ENCODE peak calls at places on chromosomes 6 and 20, in five cellular contexts. F, E, J, N and Z are unnamed samples.

GRCh38 chr20:25058051-25058796 is at the start of gene ACSS1:
- DNase-seq in E (peak), F (no peak), J (peak), N (peak), Z (peak)

GRCh38 chr6:130457605-130458004 is 91.8 kb downstream of the TMEM200A start:
- DNase-seq in J (no peak), E (peak), N (peak), F (no peak), Z (no peak)

GRCh38 chr6:131281471-131282270 is 146.4 kb downstream of the AKAP7 start:
- DNase-seq in J (peak), N (peak), E (peak), F (no peak), Z (no peak)

GRCh38 chr20:41316602-41317535 is 662 bp downstream of the ZHX3 start:
- DNase-seq in N (peak), J (peak), F (no peak), E (peak), Z (peak)

GRCh38 chr20:22343612-22344011 is 240.8 kb downstream of the FOXA2 start:
- DNase-seq in F (no peak), J (no peak), E (no peak), N (no peak), Z (no peak)

GRCh38 chr6:113858067-113858604 is 991 bp downstream of the MARCKS start:
- DNase-seq in E (peak), F (no peak), J (peak), N (peak), Z (peak)

GRCh38 chr20:57629976-57630525 is 9.8 kb upstream of the ZBP1 start:
- DNase-seq in J (no peak), N (no peak), E (no peak), F (no peak), Z (no peak)

GRCh38 chr6:72132851-72133250 is 246.5 kb downstream of the RIMS1 start:
- DNase-seq in J (no peak), N (no peak), F (no peak), E (no peak), Z (peak)

GRCh38 chr20:38812915-38813573 is 7.5 kb downstream of the PPP1R16B start:
- DNase-seq in J (no peak), E (no peak), F (no peak), N (no peak), Z (no peak)

DNA sequence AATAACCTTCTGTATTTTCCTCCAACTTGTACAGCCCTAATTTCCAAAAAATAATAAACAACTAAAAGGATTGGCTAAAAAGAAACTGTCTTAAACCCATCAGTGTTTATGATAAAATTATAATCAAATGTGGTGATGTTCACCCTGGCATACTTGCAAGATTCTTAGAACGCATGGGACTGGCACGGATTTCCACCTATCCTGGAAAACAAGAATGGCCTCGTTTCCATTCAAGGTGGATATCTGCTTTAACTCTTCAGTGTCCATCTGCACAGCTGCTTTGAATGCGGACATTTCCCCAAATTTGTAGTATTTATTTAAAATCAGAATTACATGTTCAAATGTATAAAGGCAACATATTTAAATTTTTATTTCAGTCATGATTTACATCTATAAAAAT is 4.2 kb downstream of the CNR1 start:
- DNase-seq in F (no peak), J (no peak), E (no peak), N (no peak), Z (no peak)
- H2AFZ ChIP-seq in F (no peak), J (no peak), E (no peak), N (no peak), Z (no peak)

DNA sequence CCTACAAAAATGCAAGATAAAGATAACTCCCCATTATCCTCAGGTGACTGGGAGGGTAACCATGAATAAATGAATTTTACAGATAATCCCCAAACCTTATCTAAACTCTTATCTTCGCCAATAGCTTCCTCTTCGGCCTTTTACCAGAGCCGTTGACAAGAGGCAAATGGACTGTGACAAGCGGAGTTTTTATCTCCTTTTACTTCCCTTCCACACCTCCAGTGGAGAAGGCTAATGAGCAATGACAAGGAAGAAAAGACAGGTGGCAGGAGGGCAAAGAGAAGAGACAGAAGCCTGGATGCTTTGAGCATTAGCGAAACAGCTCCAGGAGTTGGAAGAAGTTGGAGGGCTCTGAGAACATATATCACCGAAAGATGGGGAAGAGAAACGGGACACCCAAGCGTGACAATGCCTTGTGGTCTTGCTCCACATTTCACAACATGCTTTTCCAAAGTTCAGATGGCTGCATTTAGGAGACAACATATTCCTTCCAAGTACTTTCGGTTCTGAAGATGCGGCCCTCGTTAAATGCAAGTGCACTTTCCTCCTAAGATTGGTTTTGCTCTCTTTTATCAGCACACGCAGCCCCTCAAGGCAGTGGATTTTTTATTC is 69.2 kb downstream of the PRDM1 start:
- DNase-seq in N (no peak), F (no peak), J (no peak), E (no peak), Z (no peak)
- H2AFZ ChIP-seq in N (no peak), F (no peak), J (no peak), E (peak), Z (no peak)

GRCh38 chr6:109453594-109454482 is 1.7 kb downstream of the MICAL1 start:
- DNase-seq in N (no peak), J (peak), E (no peak), F (no peak), Z (no peak)
- H2AFZ ChIP-seq in N (no peak), J (no peak), E (peak), F (no peak), Z (no peak)

GRCh38 chr6:3848925-3849605 is at the start of gene FAM50B:
- DNase-seq in E (peak), N (peak), J (peak), F (peak), Z (peak)

GRCh38 chr6:3849681-3850450 is 693 bp downstream of the FAM50B start:
- DNase-seq in F (no peak), E (peak), J (peak), N (peak), Z (no peak)

GRCh38 chr6:3847521-3847920 is 1.7 kb upstream of the FAM50B start:
- DNase-seq in F (no peak), E (no peak), N (no peak), J (peak), Z (no peak)

GRCh38 chr6:3850451-3851203 is 1.5 kb downstream of the FAM50B start:
- DNase-seq in N (no peak), F (no peak), E (no peak), J (no peak), Z (no peak)

GRCh38 chr6:3848380-3848779 is 793 bp upstream of the FAM50B start:
- DNase-seq in F (peak), E (peak), J (peak), N (no peak), Z (no peak)
- H2AFZ ChIP-seq in F (peak), E (peak), J (no peak), N (peak), Z (peak)